ENCODE peak calls at places on chromosomes 3 and 15, in four cellular contexts. S is aorta; K is GM03348; G is effector memory CD8-positive, alpha-beta T cell. A is an unnamed sample.

GRCh38 chr3:173938159-173938558 is 540.6 kb downstream of the NLGN1 start:
- DNase-seq in S (no peak), K (no peak), G (no peak), A (no peak)

GRCh38 chr3:13142552-13143380 is 69.5 kb upstream of the IQSEC1 start:
- DNase-seq in S (peak), K (no peak), G (no peak), A (no peak)

GRCh38 chr3:97161169-97161568 is 346.8 kb downstream of the EPHA6 start:
- DNase-seq in S (no peak), K (no peak), G (no peak), A (no peak)

GRCh38 chr3:118882353-118882947 is 152.2 kb downstream of the IGSF11 start:
- DNase-seq in S (no peak), K (peak), G (peak), A (peak)

GRCh38 chr15:80992436-80992835 is 2.8 kb upstream of the MESD start:
- DNase-seq in S (no peak), K (no peak), G (no peak), A (no peak)

GRCh38 chr15:27412413-27412812 is 441.4 kb downstream of the GABRG3 start:
- DNase-seq in S (no peak), K (no peak), G (no peak), A (no peak)

GRCh38 chr15:93837450-93837849 is 393.9 kb upstream of the MCTP2 start:
- DNase-seq in S (no peak), K (no peak), G (no peak), A (no peak)

GRCh38 chr3:162376761-162377160 is 880.2 kb downstream of the OTOL1 start:
- DNase-seq in S (no peak), K (no peak), G (no peak), A (no peak)

GRCh38 chr3:62632510-62633294 is 242.5 kb downstream of the CADPS start:
- DNase-seq in S (no peak), K (peak), G (no peak), A (no peak)

GRCh38 chr3:55169608-55170010 is 241.8 kb upstream of the LRTM1 start:
- DNase-seq in S (no peak), K (peak), G (no peak), A (no peak)

GRCh38 chr3:183427206-183428139 is 946 bp downstream of the MCF2L2 start:
- DNase-seq in S (no peak), K (peak), G (no peak), A (no peak)

GRCh38 chr3:4426782-4427344 is 40.2 kb downstream of the SUMF1 start:
- DNase-seq in S (no peak), K (peak), G (no peak), A (no peak)

GRCh38 chr3:141104151-141104741 is 53.1 kb downstream of the SPSB4 start:
- DNase-seq in S (no peak), K (no peak), G (no peak), A (no peak)

GRCh38 chr3:167032267-167032876 is 347.7 kb downstream of the ZBBX start:
- DNase-seq in S (no peak), K (peak), G (no peak), A (no peak)

GRCh38 chr15:60370804-60371700 is 26.7 kb downstream of the ANXA2 start:
- DNase-seq in S (peak), K (peak), G (no peak), A (peak)

GRCh38 chr3:186241910-186242821 is 119.9 kb downstream of the DGKG start:
- DNase-seq in S (peak), K (peak), G (peak), A (peak)

GRCh38 chr3:156160653-156161052 is 40.3 kb downstream of the KCNAB1 start:
- DNase-seq in S (no peak), K (no peak), G (no peak), A (no peak)

GRCh38 chr3:120198305-120198878 is 86.6 kb downstream of the GPR156 start:
- DNase-seq in S (no peak), K (no peak), G (no peak), A (no peak)

GRCh38 chr3:96213393-96213792 is 601.0 kb upstream of the EPHA6 start:
- DNase-seq in S (no peak), K (no peak), G (no peak), A (no peak)

GRCh38 chr15:29925227-29926082 is 103.2 kb upstream of the TJP1 start:
- DNase-seq in S (peak), K (peak), G (no peak), A (peak)